ENCODE peak calls at places on chromosomes 1 and 21, in seven cellular contexts. T is astrocyte, W is BJ, H is left ventricle myocardium inferior, E is cardiac fibroblast, B is Panc1, I is tibial nerve. Y is an unnamed sample.

GRCh38 chr1:53391982-53392381 is 64.1 kb upstream of the LRP8 start:
- DNase-seq in I (no peak), H (no peak), B (no peak), T (no peak), W (no peak), E (no peak), Y (no peak)

GRCh38 chr21:38467911-38468310 is 30.4 kb downstream of the ERG start:
- DNase-seq in T (no peak), W (no peak), B (no peak), E (no peak), H (no peak), I (no peak), Y (no peak)

GRCh38 chr1:239951518-239952130 is 140.1 kb upstream of the FMN2 start:
- DNase-seq in W (no peak), E (peak), T (peak), I (peak), H (peak), B (peak), Y (peak)

GRCh38 chr21:41638201-41638790 is 128.6 kb downstream of the RIPK4 start:
- DNase-seq in T (no peak), I (no peak), H (no peak), W (no peak), E (no peak), B (no peak), Y (no peak)

GRCh38 chr1:74534241-74534640 is 21.8 kb upstream of the LRRC53 start:
- DNase-seq in T (peak), B (no peak), E (no peak), W (peak), H (no peak), I (no peak), Y (no peak)

GRCh38 chr21:15379776-15380175 is 315.0 kb upstream of the NRIP1 start:
- DNase-seq in E (peak), B (no peak), H (no peak), T (peak), I (no peak), W (no peak), Y (no peak)

GRCh38 chr21:36799869-36800268 is 101.0 kb downstream of the SIM2 start:
- DNase-seq in T (no peak), B (no peak), H (no peak), W (no peak), E (no peak), I (no peak), Y (peak)

GRCh38 chr1:99327357-99327756 is 63.1 kb downstream of the PLPPR4 start:
- DNase-seq in I (no peak), W (no peak), T (no peak), H (no peak), E (no peak), B (no peak), Y (no peak)

GRCh38 chr1:4210043-4210442 is 310.0 kb upstream of the C1orf174 start:
- DNase-seq in I (no peak), E (no peak), B (no peak), H (no peak), T (no peak), W (no peak), Y (no peak)

GRCh38 chr1:23613191-23614126 is 54.2 kb upstream of the ID3 start:
- DNase-seq in T (no peak), H (no peak), E (no peak), W (no peak), B (no peak), I (no peak), Y (no peak)

GRCh38 chr1:206021796-206022365 is 1.8 kb downstream of the CTSE start:
- DNase-seq in I (no peak), E (peak), B (no peak), H (no peak), W (no peak), T (peak), Y (peak)

GRCh38 chr1:98556521-98557158 is 104.9 kb upstream of the SNX7 start:
- DNase-seq in I (no peak), T (no peak), H (no peak), W (no peak), B (peak), E (peak), Y (peak)

GRCh38 chr1:234398849-234399381 is 25.7 kb downstream of the COA6 start:
- DNase-seq in I (no peak), H (no peak), B (no peak), W (no peak), E (peak), T (peak), Y (no peak)

GRCh38 chr1:115426271-115426771 is 88.3 kb upstream of the NGF start:
- DNase-seq in E (peak), I (peak), W (peak), H (peak), T (peak), B (no peak), Y (peak)

GRCh38 chr1:116286541-116286971 is 86.5 kb upstream of the ATP1A1 start:
- DNase-seq in E (peak), H (no peak), B (no peak), T (peak), I (no peak), W (peak), Y (no peak)

GRCh38 chr1:89352421-89352820 is 11.4 kb upstream of the GBP6 start:
- DNase-seq in I (no peak), T (no peak), W (no peak), H (no peak), B (no peak), E (no peak), Y (no peak)

GRCh38 chr21:33308586-33309490 is 15.9 kb upstream of the IFNAR1 start:
- DNase-seq in W (no peak), E (peak), I (no peak), B (no peak), T (peak), H (no peak), Y (no peak)

GRCh38 chr1:203271018-203271743 is 34.1 kb upstream of the BTG2 start:
- DNase-seq in I (peak), T (peak), B (no peak), W (no peak), E (peak), H (peak), Y (peak)

GRCh38 chr1:59814901-59815825 is at the start of gene HOOK1:
- DNase-seq in H (no peak), E (no peak), W (no peak), I (no peak), B (no peak), T (no peak), Y (no peak)
- H3K4me3 ChIP-seq in H (peak), E (no peak), W (no peak), I (peak), B (peak), T (no peak), Y (peak)

GRCh38 chr1:154609398-154610380 is 1.7 kb upstream of the ADAR start:
- DNase-seq in T (no peak), E (peak), H (no peak), B (no peak), W (no peak), I (no peak), Y (no peak)
- H3K4me3 ChIP-seq in T (no peak), E (no peak), H (no peak), B (peak), W (no peak), I (no peak), Y (no peak)

GRCh38 chr1:47024138-47024856 is 828 bp downstream of the CYP4X1 start:
- DNase-seq in B (no peak), E (peak), W (no peak), H (no peak), T (no peak), I (no peak), Y (peak)
- H3K4me3 ChIP-seq in B (peak), E (no peak), W (no peak), H (peak), T (no peak), I (peak), Y (no peak)

GRCh38 chr1:153791856-153792253 is 16.6 kb downstream of the SLC27A3 start:
- DNase-seq in E (peak), H (no peak), B (no peak), I (no peak), T (peak), W (no peak), Y (no peak)

GRCh38 chr1:153790282-153790995 is 15.2 kb downstream of the SLC27A3 start:
- DNase-seq in W (peak), E (peak), I (peak), T (peak), H (peak), B (no peak), Y (peak)

GRCh38 chr1:153789478-153790148 is 14.4 kb downstream of the SLC27A3 start:
- DNase-seq in B (no peak), T (no peak), H (no peak), I (no peak), W (no peak), E (peak), Y (no peak)

GRCh38 chr1:153792631-153793041 is 17.4 kb downstream of the SLC27A3 start:
- DNase-seq in W (no peak), E (no peak), B (no peak), I (no peak), T (no peak), H (no peak), Y (no peak)

GRCh38 chr1:153790996-153791855 is 16.0 kb downstream of the SLC27A3 start:
- DNase-seq in B (no peak), I (no peak), E (peak), W (peak), T (peak), H (no peak), Y (no peak)
- H3K4me3 ChIP-seq in B (no peak), I (peak), E (peak), W (peak), T (peak), H (peak), Y (no peak)

GRCh38 chr1:160704250-160704649 is 7.4 kb downstream of the CD48 start:
- DNase-seq in I (peak), W (no peak), E (no peak), B (no peak), T (no peak), H (peak), Y (no peak)
- H3K4me3 ChIP-seq in I (no peak), W (no peak), E (no peak), B (no peak), T (no peak), H (no peak), Y (no peak)

GRCh38 chr1:70222716-70223235 is 1.6 kb downstream of the SRSF11 start:
- DNase-seq in B (no peak), T (no peak), H (no peak), W (no peak), E (no peak), I (no peak), Y (peak)
- H3K4me3 ChIP-seq in B (peak), T (peak), H (peak), W (peak), E (peak), I (peak), Y (peak)